ENCODE peak calls at places on chromosomes 1 and 21, in ten cellular contexts. X is fibroblast of the aortic adventitia, I is endodermal cell, F is H9, D is AG10803, R is GM10248, Y is pancreas, E is natural killer cell, S is prostate gland, L is HFFc6. J is an unnamed sample.

GRCh38 chr21:34834852-34835501 is 166.2 kb downstream of the CLIC6 start:
- DNase-seq in X (no peak), I (no peak), F (no peak), D (no peak), R (no peak), Y (no peak), E (no peak), S (no peak), L (no peak), J (no peak)

GRCh38 chr1:183231545-183231944 is 45.5 kb downstream of the LAMC2 start:
- DNase-seq in X (no peak), I (no peak), F (no peak), D (no peak), R (no peak), Y (no peak), E (no peak), S (no peak), L (no peak), J (no peak)

GRCh38 chr1:182069028-182069466 is 7.5 kb upstream of the ZNF648 start:
- DNase-seq in X (peak), I (peak), F (peak), D (peak), R (peak), Y (peak), E (no peak), S (peak), L (peak), J (no peak)

GRCh38 chr1:198681247-198681646 is 42.4 kb downstream of the PTPRC start:
- DNase-seq in X (no peak), I (no peak), F (no peak), D (no peak), R (no peak), Y (no peak), E (no peak), S (no peak), L (peak), J (no peak)

GRCh38 chr1:203495845-203496244 is 1.9 kb downstream of the OPTC start:
- DNase-seq in X (no peak), I (no peak), F (no peak), D (no peak), R (no peak), Y (no peak), E (no peak), S (no peak), L (no peak), J (no peak)

GRCh38 chr1:79895573-79895972 is 889.0 kb upstream of the ADGRL4 start:
- DNase-seq in X (no peak), I (no peak), F (no peak), D (no peak), R (no peak), Y (no peak), E (no peak), S (no peak), L (no peak), J (no peak)

GRCh38 chr1:200153277-200154055 is 126.0 kb downstream of the NR5A2 start:
- DNase-seq in X (no peak), I (no peak), F (no peak), D (no peak), R (peak), Y (no peak), E (no peak), S (no peak), L (no peak), J (no peak)

GRCh38 chr1:81410351-81410750 is 390.4 kb upstream of the ADGRL2 start:
- DNase-seq in X (no peak), I (no peak), F (no peak), D (no peak), R (no peak), Y (no peak), E (no peak), S (no peak), L (no peak), J (no peak)

GRCh38 chr1:109892476-109893368 is 17.9 kb upstream of the CSF1 start:
- DNase-seq in X (peak), I (no peak), F (no peak), D (no peak), R (no peak), Y (no peak), E (no peak), S (no peak), L (no peak), J (no peak)

GRCh38 chr21:21295303-21295702 is 297.1 kb downstream of the NCAM2 start:
- DNase-seq in X (no peak), I (no peak), F (no peak), D (no peak), R (no peak), Y (no peak), E (no peak), S (no peak), L (no peak), J (no peak)

GRCh38 chr1:36224537-36225297 is 474 bp downstream of the THRAP3 start:
- DNase-seq in X (peak), I (peak), F (peak), D (peak), R (peak), Y (peak), E (no peak), S (no peak), L (peak), J (peak)

GRCh38 chr1:23366598-23366997 is 3.0 kb downstream of the ZNF436 start:
- DNase-seq in X (no peak), I (no peak), F (no peak), D (no peak), R (no peak), Y (no peak), E (no peak), S (peak), L (no peak), J (no peak)

GRCh38 chr1:22916469-22916817 is 56.2 kb downstream of the LACTBL1 start:
- DNase-seq in X (no peak), I (no peak), F (no peak), D (no peak), R (no peak), Y (no peak), E (no peak), S (no peak), L (no peak), J (no peak)

GRCh38 chr1:159889821-159890252 is 10.1 kb downstream of the CFAP45 start:
- DNase-seq in X (peak), I (no peak), F (no peak), D (peak), R (peak), Y (no peak), E (no peak), S (no peak), L (peak), J (no peak)

GRCh38 chr1:199272690-199273089 is 633.9 kb downstream of the PTPRC start:
- DNase-seq in X (peak), I (peak), F (peak), D (peak), R (peak), Y (peak), E (no peak), S (no peak), L (peak), J (no peak)

GRCh38 chr1:156435551-156436318 is 64.8 kb downstream of the MEF2D start:
- DNase-seq in X (peak), I (peak), F (no peak), D (no peak), R (peak), Y (no peak), E (no peak), S (no peak), L (no peak), J (no peak)

GRCh38 chr21:35321322-35322200 is 272.5 kb upstream of the RUNX1 start:
- DNase-seq in X (no peak), I (no peak), F (no peak), D (no peak), R (peak), Y (no peak), E (no peak), S (no peak), L (no peak), J (no peak)

GRCh38 chr1:229285424-229285823 is 14.5 kb downstream of the RAB4A start:
- DNase-seq in X (no peak), I (no peak), F (no peak), D (no peak), R (no peak), Y (no peak), E (no peak), S (no peak), L (no peak), J (no peak)

GRCh38 chr1:14945132-14946010 is 208.2 kb upstream of the TMEM51 start:
- DNase-seq in X (peak), I (peak), F (no peak), D (peak), R (no peak), Y (no peak), E (no peak), S (peak), L (peak), J (no peak)

GRCh38 chr1:72827285-72827684 is 544.9 kb upstream of the NEGR1 start:
- DNase-seq in X (peak), I (no peak), F (no peak), D (peak), R (no peak), Y (no peak), E (no peak), S (no peak), L (peak), J (no peak)

GRCh38 chr1:248823517-248824001 is 2.2 kb downstream of the SH3BP5L start:
- DNase-seq in X (peak), I (no peak), F (no peak), D (peak), R (no peak), Y (no peak), E (no peak), S (no peak), L (peak), J (peak)

GRCh38 chr1:192952646-192953045 is 106.5 kb downstream of the UCHL5 start:
- DNase-seq in X (peak), I (no peak), F (no peak), D (peak), R (no peak), Y (no peak), E (no peak), S (no peak), L (no peak), J (no peak)

GRCh38 chr21:37082375-37082774 is 9.3 kb downstream of the TTC3 start:
- DNase-seq in X (no peak), I (no peak), F (no peak), D (no peak), R (no peak), Y (no peak), E (no peak), S (no peak), L (no peak), J (no peak)

GRCh38 chr1:63651110-63651776 is 58.0 kb downstream of the PGM1 start:
- DNase-seq in X (peak), I (no peak), F (no peak), D (no peak), R (no peak), Y (no peak), E (no peak), S (no peak), L (peak), J (no peak)

GRCh38 chr1:30816211-30817082 is 58.9 kb upstream of the LAPTM5 start:
- DNase-seq in X (peak), I (peak), F (peak), D (peak), R (no peak), Y (no peak), E (no peak), S (peak), L (peak), J (no peak)

GRCh38 chr1:110544753-110545152 is 25.8 kb upstream of the KCNA10 start:
- DNase-seq in X (no peak), I (no peak), F (no peak), D (no peak), R (no peak), Y (no peak), E (no peak), S (no peak), L (no peak), J (no peak)

GRCh38 chr1:234250747-234251146 is 122.5 kb upstream of the COA6 start:
- DNase-seq in X (no peak), I (peak), F (peak), D (no peak), R (no peak), Y (no peak), E (no peak), S (no peak), L (no peak), J (no peak)

GRCh38 chr1:24704411-24705259 is 40.6 kb upstream of the CLIC4 start:
- DNase-seq in X (peak), I (peak), F (peak), D (peak), R (no peak), Y (no peak), E (no peak), S (no peak), L (peak), J (no peak)

GRCh38 chr1:29121516-29121937 is 2.2 kb downstream of the TMEM200B start:
- DNase-seq in X (no peak), I (no peak), F (no peak), D (no peak), R (no peak), Y (peak), E (no peak), S (no peak), L (no peak), J (no peak)
- TF ChIP-seq CTCF in X (no peak), I (peak), F (peak), D (no peak), R (no peak), Y (no peak), E (no peak), S (no peak), L (peak), J (no peak)

DNA sequence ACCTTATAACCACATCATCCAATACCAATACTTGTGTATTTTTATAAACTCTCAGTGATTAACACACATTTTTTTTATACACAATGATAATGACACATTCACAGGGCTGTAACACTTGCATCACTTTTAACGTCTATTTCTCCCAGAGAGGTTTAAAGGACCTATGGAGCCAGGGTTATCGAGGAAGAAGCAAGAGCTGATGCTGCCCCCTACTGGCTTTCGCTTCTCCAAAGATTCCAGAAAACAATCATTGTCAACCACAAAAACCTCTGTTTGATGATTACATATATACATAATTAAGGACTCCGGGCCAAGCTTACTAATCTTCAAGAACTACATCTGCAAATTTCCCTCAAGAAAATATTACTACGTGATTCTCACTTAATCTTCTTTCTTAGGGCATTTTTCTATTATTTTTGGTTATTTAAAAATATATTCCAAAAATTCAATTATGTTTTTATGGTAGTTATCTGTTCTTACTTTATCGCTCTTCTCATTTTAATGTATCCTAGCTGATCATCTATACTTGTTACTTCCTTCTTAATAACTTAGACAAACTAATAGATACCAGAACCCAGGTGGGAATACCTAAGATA is 214.5 kb downstream of the VAV3 start:
- DNase-seq in X (peak), I (peak), F (peak), D (peak), R (peak), Y (no peak), E (peak), S (peak), L (peak), J (peak)
- TF ChIP-seq CTCF in X (peak), I (peak), F (peak), D (peak), R (peak), Y (peak), E (peak), S (peak), L (peak), J (no peak)

GRCh38 chr1:172135076-172135672 is 285.3 kb upstream of the C1orf105 start:
- DNase-seq in X (no peak), I (no peak), F (no peak), D (no peak), R (peak), Y (no peak), E (no peak), S (no peak), L (no peak), J (no peak)
- TF ChIP-seq CTCF in X (peak), I (peak), F (peak), D (peak), R (peak), Y (peak), E (peak), S (peak), L (peak), J (no peak)

DNA sequence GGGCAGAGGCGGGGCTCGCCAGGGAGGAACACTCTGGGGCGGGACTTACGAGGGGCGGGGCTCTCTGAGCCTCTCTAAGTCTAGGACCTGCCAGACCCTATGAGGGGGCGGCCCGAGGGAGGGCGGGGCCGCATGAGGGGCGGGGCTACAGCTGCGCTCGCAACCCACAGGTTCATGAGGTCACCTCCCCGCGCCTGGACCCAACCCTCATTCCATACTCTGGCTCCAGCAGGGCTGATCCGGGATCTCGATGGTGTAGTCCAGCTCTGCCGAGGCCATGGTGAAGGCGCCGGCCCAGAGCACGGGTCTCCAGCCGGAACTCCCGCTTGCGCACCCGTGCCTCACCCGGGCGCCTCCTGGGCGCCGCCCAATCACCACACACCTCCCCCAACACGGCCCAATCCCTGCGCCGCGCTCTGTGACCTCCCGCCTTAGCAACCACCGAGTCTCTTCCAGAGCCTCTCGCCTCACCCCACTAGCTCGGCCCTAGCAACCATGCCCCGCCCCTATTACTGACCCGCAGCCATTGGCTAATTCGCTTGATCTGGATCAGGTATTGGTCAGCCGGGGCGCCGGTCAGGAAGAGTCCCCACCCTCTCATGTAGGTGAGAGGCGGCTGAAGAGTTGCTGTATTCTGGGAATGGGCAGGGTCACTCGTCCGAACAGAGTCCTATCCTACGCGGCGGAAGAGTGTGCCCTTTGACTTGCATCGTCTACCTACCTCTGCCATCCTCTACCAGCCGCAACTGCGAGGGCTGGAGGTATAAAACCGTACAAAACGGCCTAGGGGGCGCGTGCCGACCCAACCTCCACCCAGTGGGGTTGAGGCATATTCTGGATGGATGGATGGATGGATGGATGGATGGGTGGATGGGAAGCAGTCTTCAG is at the start of the genes ARMH1 and TMEM53:
- DNase-seq in X (peak), I (peak), F (peak), D (peak), R (peak), Y (peak), E (peak), S (peak), L (peak), J (peak)
- TF ChIP-seq CTCF in X (no peak), I (no peak), F (no peak), D (peak), R (no peak), Y (no peak), E (no peak), S (no peak), L (no peak), J (no peak)

GRCh38 chr1:37808369-37809319 is 636 bp upstream of the YRDC start:
- DNase-seq in X (peak), I (peak), F (peak), D (peak), R (peak), Y (peak), E (peak), S (peak), L (peak), J (peak)
- TF ChIP-seq CTCF in X (no peak), I (no peak), F (peak), D (peak), R (no peak), Y (no peak), E (no peak), S (no peak), L (peak), J (no peak)

J was measured in omental fat pad.